ENCODE peak calls at places on chromosome 21, in six cellular contexts. O is GM12892, C is NCI-H1930, Y is cardiac muscle cell, Q is astrocyte of the spinal cord, W is body of pancreas. N is an unnamed sample.
A peak's percentile ranks its signal among the peaks of the same experiment; 100 is the strongest.

GRCh38 chr21:42144221-42144620 is 73.1 kb downstream of the UMODL1 start:
- DNase-seq in O (no peak), C (no peak), Y (no peak), Q (no peak), W (no peak), N (no peak)

GRCh38 chr21:42063578-42064521 is 7.3 kb upstream of the UMODL1 start:
- DNase-seq in O (peak; percentile 50), C (no peak), Y (no peak), Q (no peak), W (peak; percentile 49), N (no peak)

GRCh38 chr21:31912501-31912900 is 39.7 kb downstream of the HUNK start:
- DNase-seq in O (no peak), C (no peak), Y (no peak), Q (no peak), W (no peak), N (no peak)

GRCh38 chr21:42317826-42318746 is 2.9 kb upstream of the TFF3 start:
- DNase-seq in O (no peak), C (no peak), Y (no peak), Q (no peak), W (no peak), N (no peak)

GRCh38 chr21:16084776-16085364 is 355.1 kb downstream of the USP25 start:
- DNase-seq in O (no peak), C (no peak), Y (no peak), Q (peak; percentile 79), W (no peak), N (no peak)

GRCh38 chr21:28822882-28823335 is 169.8 kb downstream of the LTN1 start:
- DNase-seq in O (no peak), C (no peak), Y (no peak), Q (no peak), W (no peak), N (no peak)

GRCh38 chr21:34885636-34886553 is 163.2 kb downstream of the RUNX1 start:
- DNase-seq in O (no peak), C (no peak), Y (no peak), Q (peak; percentile 41), W (no peak), N (peak; percentile 47)

GRCh38 chr21:41326414-41327080 is 9.9 kb downstream of the FAM3B start:
- DNase-seq in O (no peak), C (no peak), Y (no peak), Q (no peak), W (peak; percentile 79), N (no peak)

GRCh38 chr21:35748683-35749314 is 311.5 kb downstream of the SETD4 start:
- DNase-seq in O (no peak), C (no peak), Y (no peak), Q (no peak), W (no peak), N (no peak)

GRCh38 chr21:46111857-46112730 is 14.2 kb downstream of the COL6A2 start:
- DNase-seq in O (peak; percentile 8), C (no peak), Y (no peak), Q (no peak), W (peak; percentile 9), N (no peak)

GRCh38 chr21:34598931-34599400 is 15.9 kb downstream of the RCAN1 start:
- DNase-seq in O (no peak), C (peak; percentile 41), Y (no peak), Q (peak; percentile 18), W (no peak), N (no peak)

GRCh38 chr21:42056996-42057689 is 14.0 kb upstream of the UMODL1 start:
- DNase-seq in O (no peak), C (no peak), Y (no peak), Q (peak; percentile 87), W (peak; percentile 62), N (no peak)

GRCh38 chr21:35244514-35244913 is 195.4 kb upstream of the RUNX1 start:
- DNase-seq in O (no peak), C (no peak), Y (no peak), Q (no peak), W (peak; percentile 26), N (no peak)

GRCh38 chr21:29258626-29259335 is 39.9 kb upstream of the BACH1 start:
- DNase-seq in O (no peak), C (no peak), Y (no peak), Q (peak; percentile 80), W (no peak), N (no peak)

GRCh38 chr21:31772674-31773555 is 41.0 kb upstream of the SCAF4 start:
- DNase-seq in O (no peak), C (no peak), Y (no peak), Q (no peak), W (no peak), N (no peak)

GRCh38 chr21:28769683-28770082 is 223.0 kb downstream of the LTN1 start:
- DNase-seq in O (no peak), C (no peak), Y (no peak), Q (no peak), W (no peak), N (no peak)

GRCh38 chr21:27261676-27262075 is 294.8 kb upstream of the ADAMTS5 start:
- DNase-seq in O (no peak), C (no peak), Y (no peak), Q (no peak), W (no peak), N (no peak)

GRCh38 chr21:23960769-23961168 is 1646.5 kb downstream of the MRPL39 start:
- DNase-seq in O (no peak), C (peak; percentile 19), Y (no peak), Q (peak; percentile 44), W (no peak), N (no peak)

GRCh38 chr21:46456750-46457149 is 1.9 kb upstream of the DIP2A start:
- DNase-seq in O (no peak), C (no peak), Y (no peak), Q (no peak), W (no peak), N (no peak)

GRCh38 chr21:37000381-37000780 is 6.1 kb upstream of the RIPPLY3 start:
- DNase-seq in O (no peak), C (no peak), Y (no peak), Q (no peak), W (no peak), N (no peak)

GRCh38 chr21:41580758-41581554 is 73.0 kb upstream of the TMPRSS2 start:
- DNase-seq in O (no peak), C (no peak), Y (no peak), Q (no peak), W (no peak), N (no peak)

GRCh38 chr21:28776251-28776650 is 216.4 kb downstream of the LTN1 start:
- DNase-seq in O (no peak), C (no peak), Y (no peak), Q (peak; percentile 82), W (no peak), N (no peak)

GRCh38 chr21:45341779-45342178 is 54.1 kb upstream of the POFUT2 start:
- DNase-seq in O (no peak), C (no peak), Y (no peak), Q (peak; percentile 59), W (no peak), N (no peak)

GRCh38 chr21:25234857-25235801 is 372.2 kb downstream of the MRPL39 start:
- DNase-seq in O (no peak), C (no peak), Y (no peak), Q (no peak), W (no peak), N (no peak)

GRCh38 chr21:33026878-33027400 is 1.2 kb downstream of the OLIG2 start:
- DNase-seq in O (no peak), C (peak; percentile 10), Y (no peak), Q (no peak), W (no peak), N (no peak)

GRCh38 chr21:44450999-44451398 is 4.3 kb upstream of the LRRC3 start:
- DNase-seq in O (no peak), C (no peak), Y (no peak), Q (no peak), W (no peak), N (no peak)

GRCh38 chr21:31382060-31382459 is 38.0 kb upstream of the TIAM1 start:
- DNase-seq in O (no peak), C (no peak), Y (no peak), Q (no peak), W (no peak), N (no peak)

GRCh38 chr21:41611966-41612606 is 104.1 kb upstream of the TMPRSS2 start:
- DNase-seq in O (no peak), C (no peak), Y (no peak), Q (no peak), W (peak; percentile 49), N (no peak)

GRCh38 chr21:33901421-33902288 is 13.9 kb downstream of the ATP5PO start:
- DNase-seq in O (no peak), C (peak; percentile 48), Y (peak; percentile 65), Q (peak; percentile 72), W (no peak), N (peak; percentile 43)

GRCh38 chr21:33539612-33540011 is 2.3 kb downstream of the GART start:
- DNase-seq in O (no peak), C (no peak), Y (no peak), Q (no peak), W (no peak), N (no peak)

N was measured in HAP-1.